ENCODE peak calls at places on chromosomes 7 and 10, in six cellular contexts. One of them, this sample, is unnamed.
A peak's percentile ranks its signal among the peaks of the same experiment; 100 is the strongest.

GRCh38 chr7:131909151-131909768 is 352.8 kb upstream of the PODXL start:
- DNase-seq in CD8-positive, alpha-beta T cell: no peak
- DNase-seq in brain microvascular endothelial cell: no peak
- DNase-seq in LNCaP clone FGC: no peak
- DNase-seq in transverse colon: peak; percentile 13
- DNase-seq in fibroblast of pulmonary artery: no peak
- DNase-seq in this sample: no peak

GRCh38 chr7:2923886-2924574 is 79.9 kb upstream of the GNA12 start:
- DNase-seq in CD8-positive, alpha-beta T cell: no peak
- DNase-seq in brain microvascular endothelial cell: no peak
- DNase-seq in LNCaP clone FGC: no peak
- DNase-seq in transverse colon: no peak
- DNase-seq in fibroblast of pulmonary artery: no peak
- DNase-seq in this sample: no peak

GRCh38 chr7:126445991-126446390 is 806.8 kb downstream of the GRM8 start:
- DNase-seq in CD8-positive, alpha-beta T cell: no peak
- DNase-seq in brain microvascular endothelial cell: no peak
- DNase-seq in LNCaP clone FGC: no peak
- DNase-seq in transverse colon: no peak
- DNase-seq in fibroblast of pulmonary artery: no peak
- DNase-seq in this sample: no peak

GRCh38 chr10:92822964-92823363 is 25.4 kb upstream of the EXOC6 start:
- DNase-seq in CD8-positive, alpha-beta T cell: no peak
- DNase-seq in brain microvascular endothelial cell: no peak
- DNase-seq in LNCaP clone FGC: no peak
- DNase-seq in transverse colon: no peak
- DNase-seq in fibroblast of pulmonary artery: peak; percentile 65
- DNase-seq in this sample: no peak

GRCh38 chr7:111083423-111083822 is 7.5 kb upstream of the LRRN3 start:
- DNase-seq in CD8-positive, alpha-beta T cell: no peak
- DNase-seq in brain microvascular endothelial cell: peak; percentile 75
- DNase-seq in LNCaP clone FGC: no peak
- DNase-seq in transverse colon: no peak
- DNase-seq in fibroblast of pulmonary artery: peak; percentile 53
- DNase-seq in this sample: peak; percentile 22

GRCh38 chr7:151761256-151761655 is 115.7 kb downstream of the PRKAG2 start:
- DNase-seq in CD8-positive, alpha-beta T cell: no peak
- DNase-seq in brain microvascular endothelial cell: no peak
- DNase-seq in LNCaP clone FGC: no peak
- DNase-seq in transverse colon: peak; percentile 25
- DNase-seq in fibroblast of pulmonary artery: no peak
- DNase-seq in this sample: peak; percentile 65

GRCh38 chr10:33335800-33336605 is 1.5 kb upstream of the NRP1 start:
- DNase-seq in CD8-positive, alpha-beta T cell: no peak
- DNase-seq in brain microvascular endothelial cell: peak; percentile 39
- DNase-seq in LNCaP clone FGC: peak; percentile 89
- DNase-seq in transverse colon: peak; percentile 69
- DNase-seq in fibroblast of pulmonary artery: peak; percentile 67
- DNase-seq in this sample: no peak

GRCh38 chr7:120805636-120806388 is 52.1 kb downstream of the TSPAN12 start:
- DNase-seq in CD8-positive, alpha-beta T cell: no peak
- DNase-seq in brain microvascular endothelial cell: peak; percentile 52
- DNase-seq in LNCaP clone FGC: no peak
- DNase-seq in transverse colon: peak; percentile 59
- DNase-seq in fibroblast of pulmonary artery: peak; percentile 74
- DNase-seq in this sample: no peak

GRCh38 chr7:129435414-129435829 is 1.2 kb downstream of the STRIP2 start:
- DNase-seq in CD8-positive, alpha-beta T cell: no peak
- DNase-seq in brain microvascular endothelial cell: no peak
- DNase-seq in LNCaP clone FGC: no peak
- DNase-seq in transverse colon: no peak
- DNase-seq in fibroblast of pulmonary artery: no peak
- DNase-seq in this sample: no peak

GRCh38 chr10:5094265-5095205 is at the start of gene AKR1C3:
- DNase-seq in CD8-positive, alpha-beta T cell: no peak
- DNase-seq in brain microvascular endothelial cell: peak; percentile 29
- DNase-seq in LNCaP clone FGC: peak; percentile 35
- DNase-seq in transverse colon: no peak
- DNase-seq in fibroblast of pulmonary artery: peak; percentile 89
- DNase-seq in this sample: peak; percentile 64

GRCh38 chr7:38189256-38189938 is 11.4 kb downstream of the STARD3NL start:
- DNase-seq in CD8-positive, alpha-beta T cell: no peak
- DNase-seq in brain microvascular endothelial cell: no peak
- DNase-seq in LNCaP clone FGC: no peak
- DNase-seq in transverse colon: no peak
- DNase-seq in fibroblast of pulmonary artery: no peak
- DNase-seq in this sample: no peak

GRCh38 chr7:73891178-73891885 is 30.4 kb downstream of the TMEM270 start:
- DNase-seq in CD8-positive, alpha-beta T cell: no peak
- DNase-seq in brain microvascular endothelial cell: no peak
- DNase-seq in LNCaP clone FGC: no peak
- DNase-seq in transverse colon: no peak
- DNase-seq in fibroblast of pulmonary artery: no peak
- DNase-seq in this sample: no peak

GRCh38 chr10:27742926-27743735 is 2.5 kb downstream of the MKX start:
- DNase-seq in CD8-positive, alpha-beta T cell: no peak
- DNase-seq in brain microvascular endothelial cell: no peak
- DNase-seq in LNCaP clone FGC: no peak
- DNase-seq in transverse colon: peak; percentile 17
- DNase-seq in fibroblast of pulmonary artery: peak; percentile 13
- DNase-seq in this sample: peak; percentile 57

GRCh38 chr7:48728799-48729198 is 195.5 kb upstream of the CDC14C start:
- DNase-seq in CD8-positive, alpha-beta T cell: no peak
- DNase-seq in brain microvascular endothelial cell: no peak
- DNase-seq in LNCaP clone FGC: no peak
- DNase-seq in transverse colon: no peak
- DNase-seq in fibroblast of pulmonary artery: no peak
- DNase-seq in this sample: no peak

GRCh38 chr7:112997831-112998230 is 88.8 kb downstream of the GPR85 start:
- DNase-seq in CD8-positive, alpha-beta T cell: no peak
- DNase-seq in brain microvascular endothelial cell: no peak
- DNase-seq in LNCaP clone FGC: no peak
- DNase-seq in transverse colon: no peak
- DNase-seq in fibroblast of pulmonary artery: no peak
- DNase-seq in this sample: no peak

GRCh38 chr7:5237286-5237685 is 45.5 kb upstream of the SLC29A4 start:
- DNase-seq in CD8-positive, alpha-beta T cell: no peak
- DNase-seq in brain microvascular endothelial cell: no peak
- DNase-seq in LNCaP clone FGC: peak; percentile 21
- DNase-seq in transverse colon: peak; percentile 49
- DNase-seq in fibroblast of pulmonary artery: peak; percentile 57
- DNase-seq in this sample: no peak

GRCh38 chr10:103441611-103442010 is 10.6 kb downstream of the CALHM2 start:
- DNase-seq in CD8-positive, alpha-beta T cell: no peak
- DNase-seq in brain microvascular endothelial cell: no peak
- DNase-seq in LNCaP clone FGC: no peak
- DNase-seq in transverse colon: no peak
- DNase-seq in fibroblast of pulmonary artery: no peak
- DNase-seq in this sample: no peak

GRCh38 chr10:70928140-70928539 is 39.8 kb upstream of the PCBD1 start:
- DNase-seq in CD8-positive, alpha-beta T cell: no peak
- DNase-seq in brain microvascular endothelial cell: no peak
- DNase-seq in LNCaP clone FGC: no peak
- DNase-seq in transverse colon: no peak
- DNase-seq in fibroblast of pulmonary artery: no peak
- DNase-seq in this sample: no peak

GRCh38 chr10:69515699-69516547 is 57.3 kb downstream of the NEUROG3 start:
- DNase-seq in CD8-positive, alpha-beta T cell: peak; percentile 59
- DNase-seq in brain microvascular endothelial cell: peak; percentile 65
- DNase-seq in LNCaP clone FGC: peak; percentile 37
- DNase-seq in transverse colon: peak; percentile 77
- DNase-seq in fibroblast of pulmonary artery: peak; percentile 75
- DNase-seq in this sample: peak; percentile 87

GRCh38 chr7:41065663-41066062 is 637.2 kb downstream of the INHBA start:
- DNase-seq in CD8-positive, alpha-beta T cell: no peak
- DNase-seq in brain microvascular endothelial cell: no peak
- DNase-seq in LNCaP clone FGC: peak; percentile 25
- DNase-seq in transverse colon: peak; percentile 21
- DNase-seq in fibroblast of pulmonary artery: no peak
- DNase-seq in this sample: no peak

GRCh38 chr10:126502481-126502880 is 114.2 kb upstream of the ADAM12 start:
- DNase-seq in CD8-positive, alpha-beta T cell: no peak
- DNase-seq in brain microvascular endothelial cell: no peak
- DNase-seq in LNCaP clone FGC: no peak
- DNase-seq in transverse colon: no peak
- DNase-seq in fibroblast of pulmonary artery: no peak
- DNase-seq in this sample: no peak

GRCh38 chr7:155491812-155492211 is 33.9 kb downstream of the EN2 start:
- DNase-seq in CD8-positive, alpha-beta T cell: no peak
- DNase-seq in brain microvascular endothelial cell: no peak
- DNase-seq in LNCaP clone FGC: no peak
- DNase-seq in transverse colon: no peak
- DNase-seq in fibroblast of pulmonary artery: no peak
- DNase-seq in this sample: no peak

GRCh38 chr10:58556516-58556915 is 43.8 kb downstream of the BICC1 start:
- DNase-seq in CD8-positive, alpha-beta T cell: no peak
- DNase-seq in brain microvascular endothelial cell: no peak
- DNase-seq in LNCaP clone FGC: no peak
- DNase-seq in transverse colon: no peak
- DNase-seq in fibroblast of pulmonary artery: no peak
- DNase-seq in this sample: no peak

GRCh38 chr7:87797798-87798403 is 78.3 kb downstream of the SLC25A40 start:
- DNase-seq in CD8-positive, alpha-beta T cell: no peak
- DNase-seq in brain microvascular endothelial cell: peak; percentile 40
- DNase-seq in LNCaP clone FGC: peak; percentile 36
- DNase-seq in transverse colon: no peak
- DNase-seq in fibroblast of pulmonary artery: peak; percentile 75
- DNase-seq in this sample: no peak

GRCh38 chr7:102410918-102411317 is 14.8 kb downstream of the PRKRIP1 start:
- DNase-seq in CD8-positive, alpha-beta T cell: no peak
- DNase-seq in brain microvascular endothelial cell: no peak
- DNase-seq in LNCaP clone FGC: no peak
- DNase-seq in transverse colon: no peak
- DNase-seq in fibroblast of pulmonary artery: no peak
- DNase-seq in this sample: no peak

GRCh38 chr7:102413071-102413470 is 16.9 kb downstream of the PRKRIP1 start:
- DNase-seq in CD8-positive, alpha-beta T cell: no peak
- DNase-seq in brain microvascular endothelial cell: no peak
- DNase-seq in LNCaP clone FGC: no peak
- DNase-seq in transverse colon: no peak
- DNase-seq in fibroblast of pulmonary artery: no peak
- DNase-seq in this sample: no peak

GRCh38 chr7:102410123-102410522 is 14.0 kb downstream of the PRKRIP1 start:
- DNase-seq in CD8-positive, alpha-beta T cell: no peak
- DNase-seq in brain microvascular endothelial cell: no peak
- DNase-seq in LNCaP clone FGC: no peak
- DNase-seq in transverse colon: no peak
- DNase-seq in fibroblast of pulmonary artery: no peak
- DNase-seq in this sample: no peak

GRCh38 chr7:102413611-102414010 is 17.4 kb downstream of the PRKRIP1 start:
- DNase-seq in CD8-positive, alpha-beta T cell: no peak
- DNase-seq in brain microvascular endothelial cell: no peak
- DNase-seq in LNCaP clone FGC: no peak
- DNase-seq in transverse colon: no peak
- DNase-seq in fibroblast of pulmonary artery: no peak
- DNase-seq in this sample: no peak

DNA sequence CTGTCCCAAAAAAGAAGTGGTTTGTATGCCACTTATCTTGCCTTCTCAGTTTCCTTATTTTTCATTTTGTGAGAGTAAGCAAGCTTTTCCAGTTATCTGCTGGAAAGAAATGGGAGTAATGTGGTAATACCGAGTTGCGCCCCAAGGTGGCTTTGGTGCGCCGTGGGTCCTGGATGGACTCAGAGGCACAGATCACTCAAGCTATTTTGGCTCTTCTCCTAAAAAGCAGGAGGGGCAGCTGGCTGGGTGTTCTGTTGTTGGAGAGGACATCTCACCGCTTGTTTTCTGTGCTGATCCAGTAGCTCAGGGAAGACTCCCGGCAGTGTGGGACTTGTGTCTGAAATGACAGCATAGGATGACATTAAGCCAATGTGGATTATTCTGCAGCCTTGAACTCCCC is 16.4 kb downstream of the PRKRIP1 start:
- DNase-seq in CD8-positive, alpha-beta T cell: no peak
- DNase-seq in brain microvascular endothelial cell: peak; percentile 26
- DNase-seq in LNCaP clone FGC: no peak
- DNase-seq in transverse colon: peak; percentile 37
- DNase-seq in fibroblast of pulmonary artery: peak; percentile 39
- DNase-seq in this sample: peak; percentile 75
- TF ChIP-seq CTCF in CD8-positive, alpha-beta T cell: peak; percentile 66
- TF ChIP-seq CTCF in brain microvascular endothelial cell: peak; percentile 69
- TF ChIP-seq CTCF in LNCaP clone FGC: peak; percentile 28
- TF ChIP-seq CTCF in transverse colon: no peak
- TF ChIP-seq CTCF in fibroblast of pulmonary artery: peak; percentile 44
- TF ChIP-seq CTCF in this sample: peak; percentile 51

GRCh38 chr7:50246551-50246950 is 58.0 kb upstream of the IKZF1 start:
- DNase-seq in CD8-positive, alpha-beta T cell: no peak
- DNase-seq in brain microvascular endothelial cell: no peak
- DNase-seq in LNCaP clone FGC: no peak
- DNase-seq in transverse colon: no peak
- DNase-seq in fibroblast of pulmonary artery: no peak
- DNase-seq in this sample: no peak

DNA sequence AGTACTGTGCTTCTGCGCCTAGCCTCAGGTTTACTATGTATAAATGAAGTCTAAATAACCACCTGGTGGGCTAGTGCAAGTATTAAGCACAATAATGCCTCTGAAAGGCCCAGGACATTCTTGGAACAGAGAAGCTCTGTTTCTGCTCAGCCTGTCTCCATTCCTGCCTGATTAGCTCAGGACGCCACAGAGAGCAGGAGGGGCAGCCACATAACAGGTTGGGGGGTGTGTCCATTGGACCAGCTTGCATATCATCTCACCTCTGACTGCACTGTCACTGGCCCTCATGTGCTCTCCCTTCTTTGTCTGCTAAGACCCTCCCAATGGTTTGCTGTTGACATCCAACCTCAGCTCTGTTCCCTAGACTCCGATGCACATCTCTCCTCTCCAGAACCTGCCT is 52.8 kb upstream of the IKZF1 start:
- DNase-seq in CD8-positive, alpha-beta T cell: no peak
- DNase-seq in brain microvascular endothelial cell: no peak
- DNase-seq in LNCaP clone FGC: no peak
- DNase-seq in transverse colon: no peak
- DNase-seq in fibroblast of pulmonary artery: no peak
- DNase-seq in this sample: no peak
- H3K4me3 ChIP-seq in CD8-positive, alpha-beta T cell: no peak overlapping the region
- H3K4me3 ChIP-seq in brain microvascular endothelial cell: no peak overlapping the region
- H3K4me3 ChIP-seq in LNCaP clone FGC: no peak overlapping the region
- H3K4me3 ChIP-seq in transverse colon: no peak overlapping the region
- H3K4me3 ChIP-seq in fibroblast of pulmonary artery: no peak overlapping the region
- H3K4me3 ChIP-seq in this sample: no peak overlapping the region

GRCh38 chr7:101435461-101436225 is 73.0 kb downstream of the COL26A1 start:
- DNase-seq in CD8-positive, alpha-beta T cell: no peak
- DNase-seq in brain microvascular endothelial cell: no peak
- DNase-seq in LNCaP clone FGC: no peak
- DNase-seq in transverse colon: no peak
- DNase-seq in fibroblast of pulmonary artery: no peak
- DNase-seq in this sample: no peak
- TF ChIP-seq CTCF in CD8-positive, alpha-beta T cell: no peak
- TF ChIP-seq CTCF in brain microvascular endothelial cell: no peak
- TF ChIP-seq CTCF in LNCaP clone FGC: no peak
- TF ChIP-seq CTCF in transverse colon: no peak
- TF ChIP-seq CTCF in fibroblast of pulmonary artery: no peak
- TF ChIP-seq CTCF in this sample: no peak

DNA sequence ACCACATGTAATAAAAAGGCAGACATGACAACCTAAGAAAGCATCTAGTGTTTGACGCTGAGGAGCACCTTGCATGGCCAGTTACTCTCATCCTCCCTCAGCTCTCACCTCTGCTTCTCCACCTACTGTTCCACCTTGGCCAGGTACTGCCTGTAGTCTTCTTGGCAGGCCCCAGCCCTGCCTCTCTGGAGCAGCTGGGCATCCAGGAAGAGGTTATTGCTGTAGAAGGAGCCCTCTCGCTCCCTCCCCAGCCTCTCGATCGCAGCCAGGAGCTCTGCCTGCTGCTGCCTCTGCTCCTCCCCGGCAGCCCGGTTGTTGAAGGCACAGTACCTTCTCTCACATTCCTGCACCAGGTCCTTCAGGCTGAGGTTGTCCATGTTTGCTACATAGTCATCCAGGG is 9.7 kb downstream of the GIMAP5 start:
- DNase-seq in CD8-positive, alpha-beta T cell: no peak
- DNase-seq in brain microvascular endothelial cell: no peak
- DNase-seq in LNCaP clone FGC: no peak
- DNase-seq in transverse colon: no peak
- DNase-seq in fibroblast of pulmonary artery: no peak
- DNase-seq in this sample: no peak
- H3K4me3 ChIP-seq in CD8-positive, alpha-beta T cell: no peak overlapping the region
- H3K4me3 ChIP-seq in brain microvascular endothelial cell: no peak overlapping the region
- H3K4me3 ChIP-seq in LNCaP clone FGC: no peak overlapping the region
- H3K4me3 ChIP-seq in transverse colon: no peak overlapping the region
- H3K4me3 ChIP-seq in fibroblast of pulmonary artery: no peak overlapping the region
- H3K4me3 ChIP-seq in this sample: no peak overlapping the region